ENCODE peak calls at places on chromosome 2, in five cellular contexts. P is GM12878, D is HCT116, X is HepG2, Y is K562. E is an unnamed sample.

GRCh38 chr2:126881591-126881990 is 17.1 kb upstream of the TEX51 start:
- DNase-seq in P (no peak), D (no peak), X (no peak), Y (no peak), E (no peak)

GRCh38 chr2:55158111-55158814 is 73.8 kb downstream of the CLHC1 start:
- DNase-seq in P (no peak), D (no peak), X (no peak), Y (no peak), E (no peak)

GRCh38 chr2:136137982-136138381 is 20.0 kb upstream of the CXCR4 start:
- DNase-seq in P (no peak), D (no peak), X (no peak), Y (no peak), E (no peak)

GRCh38 chr2:172101707-172102158 is 967 bp downstream of the DLX2 start:
- DNase-seq in P (no peak), D (no peak), X (no peak), Y (no peak), E (peak; percentile 42)

GRCh38 chr2:121828281-121828731 is 72.9 kb downstream of the TSN start:
- DNase-seq in P (no peak), D (no peak), X (no peak), Y (no peak), E (no peak)

GRCh38 chr2:227370087-227370486 is 9.0 kb downstream of the TM4SF20 start:
- DNase-seq in P (no peak), D (no peak), X (no peak), Y (no peak), E (no peak)

GRCh38 chr2:102331311-102331980 is 20.1 kb downstream of the IL1RL1 start:
- DNase-seq in P (no peak), D (no peak), X (no peak), Y (no peak), E (no peak)

GRCh38 chr2:239167766-239168444 is 232.9 kb downstream of the HDAC4 start:
- DNase-seq in P (no peak), D (no peak), X (no peak), Y (no peak), E (no peak)

GRCh38 chr2:15242936-15243461 is 318.1 kb downstream of the NBAS start:
- DNase-seq in P (no peak), D (no peak), X (no peak), Y (peak; percentile 39), E (no peak)

DNA sequence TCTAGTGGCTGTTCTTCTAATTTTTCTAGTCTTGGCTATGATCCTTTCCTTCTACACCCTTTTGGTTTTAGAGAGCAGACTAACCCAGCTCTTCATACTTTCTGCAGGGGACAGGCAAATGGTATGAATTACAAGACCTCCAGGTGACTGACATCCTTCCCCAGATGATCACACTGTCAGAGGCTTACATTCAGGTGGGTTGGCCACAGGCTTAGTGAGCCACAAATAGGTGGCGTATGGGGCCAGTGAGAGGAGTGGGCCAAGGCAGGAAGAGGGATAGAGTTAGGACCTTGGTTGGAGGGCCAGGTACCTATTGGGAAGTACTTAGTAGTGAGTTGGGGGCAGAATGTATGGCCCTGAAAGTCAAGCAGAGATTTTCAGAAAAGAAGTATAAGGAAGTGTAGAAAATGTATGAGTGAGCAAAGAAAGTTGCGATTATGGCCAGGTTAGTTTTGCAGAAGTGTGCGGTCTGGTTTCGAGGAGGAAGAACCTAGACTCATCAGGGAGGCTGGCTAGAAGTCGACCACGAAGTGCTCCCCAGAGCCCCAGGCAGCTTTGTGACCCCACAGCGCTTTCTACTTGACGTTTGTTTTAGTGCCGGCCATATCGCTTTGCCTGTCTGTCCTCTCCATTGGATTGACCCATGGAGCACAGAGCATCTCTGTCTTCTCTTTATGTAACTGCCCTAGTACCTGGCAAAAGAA is 20.0 kb downstream of the SFTPB start:
- DNase-seq in P (peak; percentile 23), D (no peak), X (no peak), Y (no peak), E (no peak)
- H3K9ac ChIP-seq in P (no peak overlapping the region), D (no peak overlapping the region), X (no peak overlapping the region), Y (no peak overlapping the region), E (no peak overlapping the region)

GRCh38 chr2:11683486-11683885 is 13.5 kb upstream of the NTSR2 start:
- DNase-seq in P (no peak), D (no peak), X (no peak), Y (no peak), E (no peak)
- TF ChIP-seq ZBTB33 in P (no peak), D (no peak), X (no peak), Y (no peak), E (no peak)

GRCh38 chr2:232926448-232927040 is 56.5 kb downstream of the SNORC start:
- DNase-seq in P (no peak), D (no peak), X (no peak), Y (no peak), E (peak; percentile 43)

GRCh38 chr2:232925769-232926163 is 55.7 kb downstream of the SNORC start:
- DNase-seq in P (no peak), D (no peak), X (no peak), Y (no peak), E (no peak)

GRCh38 chr2:232925153-232925768 is 55.2 kb downstream of the SNORC start:
- DNase-seq in P (no peak), D (no peak), X (no peak), Y (no peak), E (no peak)

GRCh38 chr2:232927041-232927792 is 57.2 kb downstream of the SNORC start:
- DNase-seq in P (no peak), D (no peak), X (no peak), Y (no peak), E (peak; percentile 55)

GRCh38 chr2:232924433-232924832 is 54.4 kb downstream of the SNORC start:
- DNase-seq in P (no peak), D (no peak), X (no peak), Y (no peak), E (no peak)
- H2AFZ ChIP-seq in P (no peak overlapping the region), D (peak overlapping the region; percentile 66), X (no peak overlapping the region), Y (no peak overlapping the region), E (no peak overlapping the region)

GRCh38 chr2:240568678-240569522 is 616 bp downstream of the RNPEPL1 start:
- DNase-seq in P (no peak), D (no peak), X (no peak), Y (peak; percentile 34), E (peak; percentile 83)

GRCh38 chr2:240567872-240568677 is at the start of gene RNPEPL1:
- DNase-seq in P (no peak), D (no peak), X (no peak), Y (peak; percentile 58), E (peak; percentile 90)

GRCh38 chr2:240570531-240571313 is 2.4 kb downstream of the RNPEPL1 start:
- DNase-seq in P (no peak), D (no peak), X (no peak), Y (no peak), E (peak; percentile 20)

GRCh38 chr2:240569998-240570530 is 1.8 kb downstream of the RNPEPL1 start:
- DNase-seq in P (no peak), D (no peak), X (no peak), Y (no peak), E (no peak)

GRCh38 chr2:240569523-240569997 is 1.3 kb downstream of the RNPEPL1 start:
- DNase-seq in P (no peak), D (no peak), X (no peak), Y (no peak), E (no peak)
- H3K9ac ChIP-seq in P (peak overlapping the region; percentile 72), D (peak overlapping the region; percentile 82), X (peak overlapping the region; percentile 77), Y (peak overlapping the region; percentile 42), E (peak overlapping the region; percentile 60)

DNA sequence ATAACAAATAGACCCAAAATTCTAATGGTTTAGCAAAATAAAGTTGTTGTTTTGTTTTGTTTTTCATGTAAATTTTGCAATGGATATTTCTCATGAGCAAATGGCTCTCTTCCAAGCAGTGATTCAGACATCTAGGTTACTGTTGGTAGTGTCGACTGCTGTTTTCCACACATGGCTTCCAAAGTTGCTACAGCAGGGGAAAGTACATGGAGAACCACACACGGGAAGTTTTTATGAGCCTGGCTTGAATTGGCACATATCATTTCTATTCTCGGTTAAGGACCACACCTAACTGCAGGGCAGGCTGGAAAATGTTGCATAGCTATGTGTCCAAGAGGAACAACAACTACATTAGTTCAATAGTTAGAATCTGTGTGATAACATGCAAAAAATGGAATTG is 262.1 kb downstream of the GALNT13 start:
- DNase-seq in P (no peak), D (no peak), X (no peak), Y (no peak), E (no peak)
- TF ChIP-seq ZBTB33 in P (no peak), D (no peak), X (no peak), Y (no peak), E (no peak)

GRCh38 chr2:160492401-160493226 is 993 bp downstream of the RBMS1 start:
- DNase-seq in P (no peak), D (peak; percentile 13), X (peak; percentile 99), Y (peak; percentile 23), E (peak; percentile 82)

GRCh38 chr2:160490760-160491367 is 2.7 kb downstream of the RBMS1 start:
- DNase-seq in P (no peak), D (no peak), X (peak; percentile 35), Y (no peak), E (no peak)

GRCh38 chr2:160491922-160492371 is 1.7 kb downstream of the RBMS1 start:
- DNase-seq in P (no peak), D (no peak), X (peak; percentile 57), Y (no peak), E (no peak)

GRCh38 chr2:160494243-160494642 is 636 bp upstream of the RBMS1 start:
- DNase-seq in P (no peak), D (no peak), X (no peak), Y (no peak), E (no peak)

DNA sequence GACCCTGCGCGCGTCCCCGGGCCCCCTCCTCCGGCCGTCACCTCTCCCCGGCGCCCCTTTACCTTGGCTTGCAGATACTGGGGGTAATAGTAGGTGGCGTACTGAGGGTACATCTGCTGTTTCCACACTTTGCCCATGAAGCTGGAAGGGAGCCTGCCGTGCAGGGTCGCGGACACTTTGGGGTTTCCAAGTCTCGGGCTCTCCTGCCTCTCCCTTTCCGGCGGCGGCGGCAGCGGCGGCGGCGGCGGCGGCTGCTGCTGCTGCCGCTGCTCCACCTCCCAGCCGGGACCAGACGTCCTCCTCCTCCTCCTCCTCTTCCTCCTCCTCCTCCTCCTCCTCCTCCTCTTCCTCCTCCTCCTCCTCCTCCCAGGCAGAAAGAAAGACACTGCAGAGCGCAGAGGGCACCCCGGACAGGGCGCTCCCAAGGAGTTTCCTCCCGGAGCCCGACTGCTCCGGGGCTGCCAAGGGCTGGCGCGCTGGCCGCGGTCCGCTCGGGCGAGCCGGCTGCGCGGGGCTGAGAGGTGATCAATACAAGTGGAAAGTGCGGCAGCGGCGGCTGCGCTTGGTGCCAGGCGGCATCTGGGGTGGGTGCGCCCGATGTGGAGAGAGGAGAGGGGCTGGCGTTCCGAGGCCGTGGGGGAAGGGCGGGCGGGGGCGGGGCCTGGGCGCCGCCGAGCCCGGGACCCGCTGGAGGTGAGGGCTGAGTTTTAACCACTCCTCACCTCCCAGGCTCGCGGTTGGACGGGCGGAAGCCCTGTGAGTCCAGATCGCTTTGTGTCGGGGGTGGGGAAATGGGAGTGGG is at the start of gene RBMS1:
- DNase-seq in P (no peak), D (no peak), X (peak; percentile 60), Y (no peak), E (peak; percentile 92)
- H2AFZ ChIP-seq in P (peak within 1 kb of the TSS; percentile 44), D (peak within 1 kb of the TSS; percentile 96), X (peak within 1 kb of the TSS; percentile 9), Y (no peak within 1 kb of the TSS), E (peak within 1 kb of the TSS; percentile 75)

DNA sequence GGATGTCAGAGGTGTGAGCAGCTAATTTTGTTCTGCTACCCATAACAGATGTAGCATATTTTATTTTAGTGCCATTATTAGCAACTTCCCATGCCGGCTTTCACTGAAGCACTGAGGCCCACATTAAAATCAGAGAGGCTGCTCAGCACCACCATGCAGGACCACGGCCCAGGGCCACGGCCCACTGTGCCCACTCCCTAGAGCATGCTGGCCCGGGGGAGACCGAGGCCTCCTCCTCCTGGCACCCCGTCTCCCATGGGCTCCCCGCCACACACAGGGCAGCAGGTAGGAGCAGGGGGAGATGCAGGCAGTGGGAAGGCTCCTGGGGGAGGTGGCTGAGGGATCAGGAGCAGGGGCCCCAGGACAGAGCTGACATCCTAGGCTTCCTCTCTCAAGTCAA is 31.1 kb downstream of the EMX1 start:
- DNase-seq in P (no peak), D (no peak), X (no peak), Y (no peak), E (no peak)
- H3K9ac ChIP-seq in P (no peak overlapping the region), D (no peak overlapping the region), X (no peak overlapping the region), Y (no peak overlapping the region), E (no peak overlapping the region)